ENCODE peak calls at places on chromosomes 3 and 15, in nine cellular contexts. R is endothelial cell, J is WTC11, G is right lobe of liver, T is right atrium auricular region, K is left lung, P is MCF 10A, F is tibial artery, Y is AG10803. W is an unnamed sample.

GRCh38 chr3:39128951-39129350 is 21.5 kb downstream of the TTC21A start:
- DNase-seq in J (no peak), T (no peak), K (no peak), Y (no peak), R (no peak), P (no peak), F (no peak), G (no peak), W (no peak)

GRCh38 chr15:49847937-49848823 is 227.3 kb downstream of the DTWD1 start:
- DNase-seq in T (no peak), J (no peak), P (peak), F (no peak), K (no peak), R (no peak), Y (peak), G (no peak), W (no peak)

GRCh38 chr3:181384970-181385369 is 326.8 kb upstream of the SOX2 start:
- DNase-seq in G (no peak), F (no peak), P (peak), T (no peak), K (no peak), R (no peak), Y (no peak), J (no peak), W (no peak)

GRCh38 chr3:88003115-88003755 is 55.6 kb downstream of the CGGBP1 start:
- DNase-seq in F (no peak), R (peak), Y (peak), P (peak), T (no peak), J (no peak), K (no peak), G (no peak), W (no peak)

GRCh38 chr3:160106905-160107861 is 118.0 kb upstream of the C3orf80 start:
- DNase-seq in J (no peak), G (peak), R (no peak), F (no peak), P (peak), T (no peak), Y (no peak), K (no peak), W (no peak)

GRCh38 chr3:39990532-39990931 is 181.1 kb downstream of the MYRIP start:
- DNase-seq in T (no peak), F (no peak), K (no peak), R (peak), P (peak), J (peak), Y (peak), G (no peak), W (peak)

GRCh38 chr3:134368751-134369105 is 5.5 kb downstream of the AMOTL2 start:
- DNase-seq in P (no peak), F (no peak), T (no peak), Y (peak), K (no peak), R (no peak), G (no peak), J (no peak), W (no peak)

GRCh38 chr3:105323274-105323599 is 43.5 kb upstream of the ALCAM start:
- DNase-seq in P (no peak), F (no peak), K (no peak), R (no peak), J (no peak), G (no peak), Y (no peak), T (no peak), W (no peak)

GRCh38 chr3:73768594-73769308 is 144.0 kb upstream of the PDZRN3 start:
- DNase-seq in K (no peak), T (no peak), P (no peak), Y (peak), J (no peak), R (no peak), G (no peak), F (no peak), W (no peak)

GRCh38 chr3:194255252-194256039 is 95.7 kb downstream of the CPN2 start:
- DNase-seq in R (peak), J (no peak), G (peak), T (peak), K (peak), Y (no peak), F (peak), P (no peak), W (no peak)

GRCh38 chr15:90863987-90864386 is 4.4 kb upstream of the FURIN start:
- DNase-seq in T (no peak), Y (no peak), F (no peak), G (no peak), R (no peak), J (no peak), K (no peak), P (peak), W (no peak)

GRCh38 chr15:86183765-86184491 is 104.3 kb downstream of the AGBL1 start:
- DNase-seq in R (no peak), Y (no peak), J (no peak), G (no peak), F (no peak), P (no peak), K (no peak), T (no peak), W (no peak)

GRCh38 chr15:79310985-79311900 is at the start of gene TMED3:
- DNase-seq in R (peak), G (peak), T (no peak), K (peak), P (peak), Y (peak), F (peak), J (peak), W (peak)

DNA sequence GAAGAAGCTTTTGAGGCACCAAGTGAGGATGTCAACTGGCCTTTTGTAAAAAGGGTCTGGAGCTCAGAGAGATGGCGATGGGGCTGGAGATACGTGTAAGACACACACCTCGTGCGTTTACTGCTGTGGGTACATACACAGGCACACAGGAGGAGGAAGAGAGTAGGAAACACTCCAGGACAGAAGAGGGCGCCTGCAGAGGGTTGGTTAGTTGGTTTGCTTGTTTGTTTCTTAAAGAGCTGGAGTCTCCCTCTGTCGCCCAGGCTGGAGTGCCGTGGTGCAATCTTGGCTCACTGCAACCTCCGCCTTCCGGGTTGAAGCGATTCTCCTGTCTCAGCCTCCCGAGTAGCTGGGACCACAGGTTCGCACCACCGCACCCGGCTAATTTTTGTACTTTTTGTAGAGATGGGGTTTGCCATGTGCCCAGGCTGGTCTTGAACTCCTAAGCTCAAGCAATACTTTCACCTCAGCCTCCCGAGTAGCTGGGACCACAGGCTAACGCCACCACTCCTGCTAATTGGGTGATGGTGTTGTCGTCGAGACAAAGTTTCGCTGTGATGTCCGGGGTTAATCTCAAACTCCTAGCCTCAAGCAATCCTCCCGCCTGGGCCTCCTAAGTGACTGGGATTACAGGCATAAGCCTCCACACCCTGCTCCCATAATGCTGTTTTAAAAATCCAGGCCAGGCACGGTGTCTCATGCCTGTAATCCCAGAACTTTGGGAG is 1.2 kb upstream of the PRR20G start:
- DNase-seq in G (no peak), F (no peak), P (no peak), Y (no peak), K (no peak), R (no peak), T (no peak), J (peak), W (no peak)
- TF ChIP-seq CTCF in G (no peak), F (no peak), P (no peak), Y (no peak), K (no peak), R (no peak), T (no peak), J (no peak), W (peak)

DNA sequence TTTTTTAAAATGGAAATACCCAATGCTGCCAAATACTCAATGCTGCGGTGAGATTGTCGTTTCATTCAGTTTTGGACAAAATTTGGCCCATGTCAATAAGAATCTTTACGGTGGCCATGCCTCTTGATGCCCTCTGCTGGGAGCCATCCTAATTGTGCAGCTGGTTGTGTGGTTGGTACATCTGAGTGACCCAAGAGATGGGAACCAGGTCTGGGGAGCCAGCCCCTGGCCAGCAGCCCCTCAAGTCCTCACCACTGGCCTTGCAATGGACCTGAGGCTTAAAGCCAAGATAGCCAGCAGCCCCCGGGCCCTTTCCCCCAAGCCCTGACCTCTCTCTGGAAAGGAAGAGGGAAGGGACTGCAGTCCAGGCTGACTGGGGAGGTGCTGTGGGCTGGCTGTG is 36.4 kb upstream of the ESYT3 start:
- DNase-seq in T (no peak), P (peak), Y (no peak), G (no peak), F (no peak), J (no peak), R (no peak), K (no peak), W (no peak)
- TF ChIP-seq CTCF in T (peak), P (peak), Y (peak), G (peak), F (no peak), J (no peak), R (no peak), K (no peak), W (no peak)

DNA sequence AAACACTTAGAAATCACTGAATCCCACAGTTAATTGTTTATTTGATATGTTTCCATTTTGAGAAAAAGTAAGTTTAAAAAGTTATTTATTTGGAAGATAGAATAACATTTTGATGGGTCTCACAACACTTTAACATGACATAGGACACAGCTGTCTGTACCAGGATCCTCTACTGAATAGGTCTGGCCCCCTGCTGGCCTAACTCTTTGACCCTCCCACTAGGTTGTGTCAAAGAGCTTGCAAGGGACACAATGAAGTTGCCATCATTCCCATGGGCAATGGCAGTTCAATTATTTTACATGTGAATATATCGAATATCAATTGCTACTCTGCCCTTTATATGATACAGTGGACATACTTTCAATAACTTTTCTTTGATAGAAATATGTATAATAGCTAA is 138.9 kb downstream of the EPHA3 start:
- DNase-seq in J (peak), P (peak), G (no peak), Y (no peak), F (no peak), T (no peak), K (no peak), R (peak), W (no peak)
- TF ChIP-seq CTCF in J (no peak), P (no peak), G (no peak), Y (peak), F (no peak), T (no peak), K (no peak), R (peak), W (no peak)

GRCh38 chr15:65028338-65028737 is 1.1 kb downstream of the MTFMT start:
- DNase-seq in G (no peak), Y (no peak), J (no peak), F (no peak), K (no peak), R (no peak), T (no peak), P (no peak), W (no peak)

GRCh38 chr15:65027593-65027992 is 1.8 kb downstream of the MTFMT start:
- DNase-seq in F (no peak), T (no peak), R (no peak), P (no peak), G (no peak), J (no peak), K (no peak), Y (no peak), W (no peak)

GRCh38 chr15:65026756-65027155 is 2.7 kb downstream of the MTFMT start:
- DNase-seq in J (no peak), T (no peak), Y (no peak), R (no peak), G (no peak), F (no peak), P (no peak), K (no peak), W (no peak)

GRCh38 chr15:65029736-65030208 is 333 bp upstream of the MTFMT start:
- DNase-seq in Y (no peak), R (no peak), K (no peak), T (no peak), P (no peak), F (no peak), G (no peak), J (no peak), W (no peak)

GRCh38 chr15:65028921-65029735 is at the start of gene MTFMT:
- DNase-seq in R (peak), F (peak), G (peak), K (peak), Y (peak), J (peak), P (peak), T (peak), W (peak)
- TF ChIP-seq CTCF in R (no peak), F (no peak), G (no peak), K (no peak), Y (peak), J (no peak), P (no peak), T (peak), W (no peak)

GRCh38 chr3:20575153-20575552 is 389.1 kb upstream of the SGO1 start:
- DNase-seq in R (no peak), P (no peak), K (no peak), F (no peak), T (no peak), J (no peak), Y (peak), G (no peak), W (no peak)

GRCh38 chr3:20573175-20573574 is 387.2 kb upstream of the SGO1 start:
- DNase-seq in K (no peak), P (no peak), F (no peak), T (no peak), Y (peak), J (no peak), R (no peak), G (no peak), W (no peak)

GRCh38 chr3:20574746-20575145 is 388.7 kb upstream of the SGO1 start:
- DNase-seq in K (no peak), J (no peak), Y (peak), F (no peak), G (no peak), T (no peak), P (no peak), R (no peak), W (no peak)

GRCh38 chr3:20569310-20569709 is 383.3 kb upstream of the SGO1 start:
- DNase-seq in J (no peak), P (no peak), Y (no peak), R (no peak), T (no peak), F (no peak), K (no peak), G (no peak), W (no peak)

GRCh38 chr3:20572473-20572872 is 386.5 kb upstream of the SGO1 start:
- DNase-seq in G (no peak), K (no peak), F (no peak), J (no peak), T (no peak), Y (no peak), R (no peak), P (no peak), W (no peak)
- TF ChIP-seq CTCF in G (no peak), K (no peak), F (no peak), J (no peak), T (no peak), Y (no peak), R (no peak), P (no peak), W (no peak)

GRCh38 chr15:99283739-99284138 is 32.5 kb downstream of the LRRC28 start:
- DNase-seq in T (no peak), R (no peak), J (no peak), P (no peak), G (no peak), F (no peak), K (no peak), Y (no peak), W (no peak)
- TF ChIP-seq CTCF in T (no peak), R (no peak), J (no peak), P (no peak), G (no peak), F (no peak), K (no peak), Y (no peak), W (no peak)

GRCh38 chr3:11159421-11159904 is 5.2 kb downstream of the HRH1 start:
- DNase-seq in G (no peak), K (no peak), F (peak), R (no peak), Y (peak), T (peak), J (no peak), P (peak), W (no peak)
- TF ChIP-seq CTCF in G (no peak), K (no peak), F (no peak), R (no peak), Y (peak), T (no peak), J (no peak), P (no peak), W (no peak)

W was measured in D721Med.